ENCODE peak calls at places on chromosomes 12 and 14, in four cellular contexts. K, B, S and D are unnamed samples.

GRCh38 chr14:104978774-104979691 is 859 bp upstream of the AHNAK2 start:
- DNase-seq in K (no peak), B (no peak), S (no peak), D (no peak)

GRCh38 chr12:25994252-25994651 is 35.8 kb downstream of the RASSF8 start:
- DNase-seq in B (no peak), S (no peak), K (peak; percentile 99), D (no peak)

GRCh38 chr14:24185741-24186140 is 2.9 kb downstream of the IPO4 start:
- DNase-seq in K (no peak), S (no peak), B (no peak), D (no peak)

GRCh38 chr12:12645485-12645884 is 33.8 kb downstream of the CREBL2 start:
- DNase-seq in S (no peak), K (peak; percentile 43), B (peak; percentile 64), D (no peak)

GRCh38 chr14:68663385-68664076 is 129.3 kb downstream of the ZFP36L1 start:
- DNase-seq in B (no peak), S (no peak), K (peak; percentile 36), D (peak; percentile 6)

GRCh38 chr12:118060301-118061010 is 523 bp downstream of the WSB2 start:
- DNase-seq in K (peak; percentile 23), B (no peak), S (peak; percentile 45), D (no peak)

GRCh38 chr12:51320695-51321320 is 3.2 kb downstream of the BIN2 start:
- DNase-seq in B (peak; percentile 55), S (peak; percentile 12), K (peak; percentile 81), D (no peak)

GRCh38 chr12:75974323-75975273 is 57.0 kb downstream of the PHLDA1 start:
- DNase-seq in S (no peak), K (no peak), B (peak; percentile 26), D (no peak)

GRCh38 chr12:27635349-27635972 is 60.8 kb upstream of the REP15 start:
- DNase-seq in K (peak; percentile 73), S (no peak), B (peak; percentile 45), D (no peak)

GRCh38 chr12:14993537-14994266 is 20.9 kb downstream of the PDE6H start:
- DNase-seq in K (peak; percentile 54), B (peak; percentile 49), S (no peak), D (no peak)

GRCh38 chr12:30201301-30202160 is 417.8 kb upstream of the TMTC1 start:
- DNase-seq in S (no peak), B (no peak), K (no peak), D (no peak)

GRCh38 chr14:66601932-66602578 is 94.1 kb downstream of the GPHN start:
- DNase-seq in K (no peak), S (no peak), B (no peak), D (no peak)

GRCh38 chr12:49547090-49547690 is 8.4 kb downstream of the KCNH3 start:
- DNase-seq in K (no peak), B (no peak), S (no peak), D (no peak)

GRCh38 chr14:102583726-102584125 is 8.7 kb upstream of the RCOR1 start:
- DNase-seq in S (no peak), B (no peak), K (no peak), D (no peak)

GRCh38 chr14:99191663-99192621 is 80.1 kb downstream of the BCL11B start:
- DNase-seq in B (no peak), K (peak; percentile 59), S (no peak), D (no peak)

GRCh38 chr12:59708059-59708458 is 112.2 kb downstream of the SLC16A7 start:
- DNase-seq in S (no peak), K (peak; percentile 56), B (no peak), D (no peak)

GRCh38 chr14:25042362-25043299 is 7.3 kb downstream of the STXBP6 start:
- DNase-seq in B (no peak), K (peak; percentile 81), S (peak; percentile 21), D (no peak)

GRCh38 chr12:47017901-47018479 is 61.4 kb upstream of the PCED1B start:
- DNase-seq in S (no peak), K (peak; percentile 77), B (no peak), D (no peak)

GRCh38 chr12:7797698-7798398 is 8.6 kb downstream of the NANOG start:
- DNase-seq in S (no peak), B (no peak), K (no peak), D (no peak)

GRCh38 chr14:30808576-30808975 is 65.8 kb upstream of the COCH start:
- DNase-seq in S (no peak), B (no peak), K (no peak), D (no peak)

GRCh38 chr14:23321572-23322547 is 603 bp downstream of the PABPN1 start:
- DNase-seq in S (peak; percentile 48), B (peak; percentile 51), K (peak; percentile 57), D (no peak)

GRCh38 chr14:75279739-75280447 is 1.3 kb downstream of the FOS start:
- DNase-seq in K (peak; percentile 47), S (no peak), B (no peak), D (no peak)

GRCh38 chr12:74537126-74537706 is 419 bp upstream of the ATXN7L3B start:
- DNase-seq in K (peak; percentile 63), S (no peak), B (peak; percentile 83), D (no peak)

GRCh38 chr12:110281549-110282342 is 699 bp downstream of the ATP2A2 start:
- DNase-seq in B (peak; percentile 70), K (peak; percentile 74), S (peak; percentile 64), D (peak; percentile 27)

GRCh38 chr12:87008785-87009184 is 752.6 kb upstream of the MGAT4C start:
- DNase-seq in S (no peak), B (no peak), K (no peak), D (no peak)

GRCh38 chr14:36663404-36664321 is 2.0 kb downstream of the PAX9 start:
- DNase-seq in S (no peak), B (no peak), K (peak; percentile 51), D (no peak)

GRCh38 chr12:89245090-89245489 is 107.2 kb downstream of the DUSP6 start:
- DNase-seq in B (peak; percentile 40), K (peak; percentile 65), S (no peak), D (no peak)

GRCh38 chr12:32836710-32837109 is 59.9 kb downstream of the PKP2 start:
- DNase-seq in K (no peak), B (no peak), S (no peak), D (no peak)